ENCODE peak calls at places on chromosomes 16 and 17, in four cellular contexts. One of them, this sample, is unnamed.

GRCh38 chr16:89175280-89176146 is 4.0 kb downstream of the CDH15 start:
- DNase-seq in K562: no peak
- DNase-seq in HepG2: no peak
- DNase-seq in GM12878: no peak
- DNase-seq in this sample: no peak

GRCh38 chr16:74297296-74297665 is 667 bp downstream of the PSMD7 start:
- DNase-seq in HepG2: peak
- DNase-seq in K562: peak
- DNase-seq in GM12878: no peak
- DNase-seq in this sample: no peak

GRCh38 chr17:81053043-81053970 is 18.4 kb downstream of the BAIAP2 start:
- DNase-seq in K562: no peak
- DNase-seq in HepG2: no peak
- DNase-seq in GM12878: no peak
- DNase-seq in this sample: no peak

GRCh38 chr16:80317132-80318098 is 223.4 kb upstream of the DYNLRB2 start:
- DNase-seq in GM12878: no peak
- DNase-seq in K562: no peak
- DNase-seq in HepG2: peak
- DNase-seq in this sample: peak

GRCh38 chr17:36594626-36595401 is 3.1 kb downstream of the DHRS11 start:
- DNase-seq in GM12878: no peak
- DNase-seq in K562: no peak
- DNase-seq in HepG2: no peak
- DNase-seq in this sample: no peak

GRCh38 chr17:333626-334396 is 18.8 kb downstream of the RPH3AL start:
- DNase-seq in GM12878: no peak
- DNase-seq in HepG2: no peak
- DNase-seq in K562: peak
- DNase-seq in this sample: peak

GRCh38 chr17:51056813-51057510 is 63.7 kb downstream of the SPAG9 start:
- DNase-seq in GM12878: no peak
- DNase-seq in HepG2: peak
- DNase-seq in K562: peak
- DNase-seq in this sample: peak

GRCh38 chr17:4334776-4335175 is 31.7 kb downstream of the UBE2G1 start:
- DNase-seq in HepG2: no peak
- DNase-seq in K562: no peak
- DNase-seq in GM12878: no peak
- DNase-seq in this sample: no peak

GRCh38 chr17:72588961-72589360 is 468.1 kb downstream of the SOX9 start:
- DNase-seq in GM12878: no peak
- DNase-seq in HepG2: peak
- DNase-seq in K562: no peak
- DNase-seq in this sample: no peak

GRCh38 chr17:40695874-40696472 is 7.6 kb downstream of the KRT24 start:
- DNase-seq in GM12878: no peak
- DNase-seq in K562: no peak
- DNase-seq in HepG2: no peak
- DNase-seq in this sample: no peak

GRCh38 chr16:79994413-79994812 is 393.9 kb upstream of the MAF start:
- DNase-seq in K562: no peak
- DNase-seq in GM12878: no peak
- DNase-seq in HepG2: no peak
- DNase-seq in this sample: no peak

GRCh38 chr17:17711708-17712141 is 30.5 kb downstream of the RAI1 start:
- DNase-seq in GM12878: no peak
- DNase-seq in HepG2: peak
- DNase-seq in K562: no peak
- DNase-seq in this sample: no peak

GRCh38 chr16:4115209-4115940 is 867 bp downstream of the ADCY9 start:
- DNase-seq in K562: peak
- DNase-seq in HepG2: no peak
- DNase-seq in GM12878: no peak
- DNase-seq in this sample: peak

GRCh38 chr17:40479754-40480480 is 21.5 kb downstream of the TNS4 start:
- DNase-seq in GM12878: no peak
- DNase-seq in HepG2: no peak
- DNase-seq in K562: no peak
- DNase-seq in this sample: no peak

GRCh38 chr17:40526668-40527067 is 25.2 kb upstream of the TNS4 start:
- DNase-seq in GM12878: no peak
- DNase-seq in HepG2: no peak
- DNase-seq in K562: no peak
- DNase-seq in this sample: no peak

GRCh38 chr17:70091681-70092080 is 16.7 kb downstream of the KCNJ16 start:
- DNase-seq in HepG2: no peak
- DNase-seq in K562: no peak
- DNase-seq in GM12878: no peak
- DNase-seq in this sample: no peak

GRCh38 chr17:81132770-81133723 is 32.3 kb upstream of the PVALEF start:
- DNase-seq in GM12878: no peak
- DNase-seq in K562: peak
- DNase-seq in HepG2: peak
- DNase-seq in this sample: no peak

GRCh38 chr17:78414178-78415162 is 36.0 kb downstream of the PGS1 start:
- DNase-seq in K562: no peak
- DNase-seq in GM12878: no peak
- DNase-seq in HepG2: no peak
- DNase-seq in this sample: no peak

GRCh38 chr17:33732116-33732515 is 439.0 kb upstream of the ASIC2 start:
- DNase-seq in K562: peak
- DNase-seq in HepG2: peak
- DNase-seq in GM12878: no peak
- DNase-seq in this sample: no peak

GRCh38 chr16:78866556-78866955 is 734.0 kb downstream of the MAF start:
- DNase-seq in HepG2: no peak
- DNase-seq in K562: no peak
- DNase-seq in GM12878: no peak
- DNase-seq in this sample: no peak

GRCh38 chr17:59366040-59366757 is 34.7 kb downstream of the YPEL2 start:
- DNase-seq in HepG2: peak
- DNase-seq in K562: no peak
- DNase-seq in GM12878: no peak
- DNase-seq in this sample: peak

GRCh38 chr17:45225964-45226530 is 4.4 kb downstream of the FMNL1 start:
- DNase-seq in K562: peak
- DNase-seq in HepG2: no peak
- DNase-seq in GM12878: peak
- DNase-seq in this sample: no peak

GRCh38 chr17:61250335-61250890 is 149.2 kb upstream of the TBX2 start:
- DNase-seq in K562: no peak
- DNase-seq in GM12878: no peak
- DNase-seq in HepG2: no peak
- DNase-seq in this sample: no peak

GRCh38 chr16:85528528-85529387 is 84.4 kb upstream of the GSE1 start:
- DNase-seq in K562: peak
- DNase-seq in HepG2: no peak
- DNase-seq in GM12878: no peak
- DNase-seq in this sample: no peak

GRCh38 chr16:55571191-55571897 is 4.9 kb downstream of the CAPNS2 start:
- DNase-seq in GM12878: no peak
- DNase-seq in K562: no peak
- DNase-seq in HepG2: peak
- DNase-seq in this sample: no peak

GRCh38 chr17:36148559-36149295 is 27.7 kb downstream of the TBC1D3B start:
- DNase-seq in GM12878: peak
- DNase-seq in K562: peak
- DNase-seq in HepG2: peak
- DNase-seq in this sample: peak

DNA sequence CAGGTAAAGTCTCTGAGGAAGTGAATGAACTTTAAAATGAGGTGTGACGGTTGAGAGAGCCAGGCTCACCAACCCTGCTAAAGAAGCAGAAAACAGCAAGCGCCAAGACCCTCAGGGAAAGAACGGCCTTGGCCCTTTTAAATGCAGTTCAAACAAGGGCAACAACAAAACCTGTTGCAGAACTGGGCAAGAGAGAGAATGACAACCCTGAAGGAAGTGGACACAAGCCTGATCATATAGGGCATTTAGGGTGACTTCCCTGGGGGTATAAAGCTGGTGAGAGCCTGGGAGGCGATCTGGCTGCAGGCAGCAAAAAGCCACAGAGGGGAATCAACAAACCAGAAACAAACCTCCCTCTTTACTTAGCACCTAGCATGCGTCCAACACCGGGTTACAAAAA is 1.0 kb downstream of the CPPED1 start:
- DNase-seq in GM12878: no peak
- DNase-seq in K562: no peak
- DNase-seq in HepG2: no peak
- DNase-seq in this sample: no peak
- TF ChIP-seq NR2C2 in GM12878: no peak
- TF ChIP-seq NR2C2 in K562: no peak
- TF ChIP-seq NR2C2 in HepG2: no peak
- TF ChIP-seq NR2C2 in this sample: no peak

GRCh38 chr17:7912927-7913524 is 3.1 kb downstream of the RNF227 start:
- DNase-seq in K562: peak
- DNase-seq in GM12878: peak
- DNase-seq in HepG2: peak
- DNase-seq in this sample: no peak
- TF ChIP-seq ATF2 in K562: no peak
- TF ChIP-seq ATF2 in GM12878: peak
- TF ChIP-seq ATF2 in HepG2: no peak
- TF ChIP-seq ATF2 in this sample: no peak

DNA sequence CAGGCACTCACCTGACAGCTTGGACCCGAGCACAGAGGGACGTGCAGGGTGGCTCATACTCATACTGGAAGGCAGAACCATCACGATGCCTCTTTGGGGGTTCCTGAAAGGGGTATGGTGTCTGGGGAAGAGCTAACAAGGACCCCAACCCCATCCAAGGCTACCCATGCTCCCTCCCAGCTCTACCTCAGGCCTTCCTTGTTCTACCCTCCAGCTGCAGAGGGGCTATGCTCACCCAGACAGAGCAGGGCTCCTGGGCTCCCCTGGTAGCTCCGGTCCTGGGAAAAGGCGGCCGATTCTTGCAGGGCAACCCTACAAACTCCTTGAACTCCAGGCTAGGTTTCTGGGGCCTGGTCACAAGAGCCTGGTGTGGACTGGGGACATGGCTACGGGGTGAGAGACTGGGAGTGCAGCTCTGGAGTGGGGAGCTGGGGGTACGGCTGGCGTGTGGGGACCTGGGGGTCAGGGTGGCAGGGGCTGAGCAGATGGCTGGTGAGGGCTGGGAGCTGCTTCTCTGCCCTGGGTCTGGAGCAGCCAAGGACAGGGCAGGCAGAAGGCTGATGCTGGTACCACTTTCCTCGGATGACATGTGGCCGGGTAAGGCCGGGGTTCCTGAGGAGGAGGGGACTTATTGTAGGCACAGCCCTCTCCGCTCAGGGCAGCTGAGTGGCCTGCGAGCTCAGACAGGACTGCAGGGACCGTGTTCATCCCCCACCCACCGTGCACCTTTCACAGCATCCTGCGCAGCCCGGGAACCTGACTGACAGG is 2.1 kb downstream of the ACD start:
- DNase-seq in K562: no peak
- DNase-seq in HepG2: no peak
- DNase-seq in GM12878: no peak
- DNase-seq in this sample: no peak
- TF ChIP-seq NR2C2 in K562: no peak
- TF ChIP-seq NR2C2 in HepG2: no peak
- TF ChIP-seq NR2C2 in GM12878: no peak
- TF ChIP-seq NR2C2 in this sample: no peak

GRCh38 chr17:34990921-34991365 is 10.6 kb downstream of the LIG3 start:
- DNase-seq in GM12878: no peak
- DNase-seq in K562: no peak
- DNase-seq in HepG2: no peak
- DNase-seq in this sample: no peak

GRCh38 chr17:34991606-34992005 is 11.3 kb downstream of the LIG3 start:
- DNase-seq in K562: no peak
- DNase-seq in GM12878: no peak
- DNase-seq in HepG2: no peak
- DNase-seq in this sample: no peak

GRCh38 chr17:34988644-34989043 is 8.3 kb downstream of the LIG3 start:
- DNase-seq in K562: peak
- DNase-seq in GM12878: no peak
- DNase-seq in HepG2: no peak
- DNase-seq in this sample: no peak

GRCh38 chr17:34989473-34989872 is 9.2 kb downstream of the LIG3 start:
- DNase-seq in K562: no peak
- DNase-seq in GM12878: no peak
- DNase-seq in HepG2: no peak
- DNase-seq in this sample: no peak

DNA sequence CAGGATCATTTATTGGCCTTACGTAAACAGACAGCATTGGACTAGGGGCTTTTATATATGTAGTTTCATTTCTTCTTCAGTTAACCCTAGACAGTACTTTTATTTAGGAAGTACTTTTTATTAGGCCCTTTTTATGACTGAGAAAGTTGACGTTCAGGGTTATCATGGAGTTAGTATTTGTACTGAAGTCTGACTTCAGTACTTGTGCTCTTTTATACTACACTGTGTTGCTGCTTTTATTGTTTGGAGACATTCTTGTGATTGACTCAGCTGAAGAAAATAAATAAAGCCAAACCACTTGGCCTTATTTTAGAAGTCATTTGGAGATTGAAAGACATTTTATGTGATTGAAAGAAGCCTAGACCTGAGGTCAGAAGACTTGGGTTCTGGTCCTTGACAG is 6.9 kb downstream of the LIG3 start:
- DNase-seq in HepG2: no peak
- DNase-seq in K562: no peak
- DNase-seq in GM12878: no peak
- DNase-seq in this sample: no peak
- TF ChIP-seq ATF2 in HepG2: no peak
- TF ChIP-seq ATF2 in K562: no peak
- TF ChIP-seq ATF2 in GM12878: no peak
- TF ChIP-seq ATF2 in this sample: no peak

DNA sequence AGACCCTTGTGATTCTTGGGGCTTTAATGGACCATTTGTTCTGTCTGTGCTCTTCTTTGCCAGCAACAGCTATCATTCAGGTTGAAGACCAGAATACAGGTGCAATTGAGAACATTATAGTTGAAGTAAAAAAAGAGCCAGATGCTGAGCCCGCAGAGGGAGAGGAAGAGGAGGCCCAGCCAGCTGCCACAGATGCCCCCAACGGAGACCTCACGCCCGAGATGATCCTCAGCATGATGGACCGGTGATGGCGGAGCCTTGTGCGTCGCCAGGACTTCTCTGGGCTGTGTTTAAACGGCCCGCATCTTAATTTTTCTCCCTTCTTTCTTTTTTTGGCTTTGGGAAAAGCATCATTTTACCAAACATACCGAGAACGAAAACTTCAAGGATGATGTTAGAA is 7.3 kb upstream of the CARMIL2 start:
- DNase-seq in GM12878: no peak
- DNase-seq in K562: no peak
- DNase-seq in HepG2: no peak
- DNase-seq in this sample: no peak
- TF ChIP-seq NR2C2 in GM12878: no peak
- TF ChIP-seq NR2C2 in K562: no peak
- TF ChIP-seq NR2C2 in HepG2: no peak
- TF ChIP-seq NR2C2 in this sample: no peak